ENCODE peak calls at places on chromosomes 7 and 10, in seven cellular contexts. M, Z, O, S, G, D and L are unnamed samples. For H3K4me1 and H3K9me3, the result is how much of the 10 kb centered on the place peaks cover.

GRCh38 chr7:56062382-56062781 is 1.7 kb upstream of the SUMF2 start:
- DNase-seq in M (no peak), Z (no peak), O (no peak), S (peak), G (no peak), D (peak), L (no peak)

GRCh38 chr7:22361795-22362194 is 4.8 kb upstream of the RAPGEF5 start:
- DNase-seq in M (no peak), Z (peak), O (no peak), S (no peak), G (no peak), D (peak), L (no peak)

GRCh38 chr10:35150335-35150734 is 23.7 kb downstream of the CREM start:
- DNase-seq in M (no peak), Z (no peak), O (no peak), S (no peak), G (no peak), D (no peak), L (no peak)

GRCh38 chr10:123772645-123773508 is 106.7 kb downstream of the GPR26 start:
- DNase-seq in M (no peak), Z (no peak), O (no peak), S (no peak), G (no peak), D (no peak), L (no peak)

GRCh38 chr10:110522365-110522988 is 24.8 kb downstream of the DUSP5 start:
- DNase-seq in M (no peak), Z (no peak), O (no peak), S (peak), G (no peak), D (peak), L (no peak)

GRCh38 chr7:83751217-83751616 is 102.3 kb upstream of the SEMA3E start:
- DNase-seq in M (no peak), Z (no peak), O (no peak), S (peak), G (no peak), D (peak), L (no peak)

GRCh38 chr10:22633528-22633927 is 80.8 kb downstream of the PIP4K2A start:
- DNase-seq in M (no peak), Z (no peak), O (no peak), S (no peak), G (no peak), D (no peak), L (no peak)

GRCh38 chr10:130301026-130301892 is 165.1 kb downstream of the GLRX3 start:
- DNase-seq in M (no peak), Z (no peak), O (no peak), S (no peak), G (no peak), D (peak), L (peak)

GRCh38 chr7:129607471-129608120 is 3.9 kb upstream of the NRF1 start:
- DNase-seq in M (peak), Z (no peak), O (peak), S (no peak), G (no peak), D (no peak), L (peak)

GRCh38 chr10:89252225-89252585 is 630 bp upstream of the LIPA start:
- DNase-seq in M (no peak), Z (no peak), O (no peak), S (no peak), G (no peak), D (no peak), L (no peak)

GRCh38 chr7:107966701-107967100 is 36.3 kb downstream of the LAMB1 start:
- DNase-seq in M (peak), Z (no peak), O (peak), S (peak), G (peak), D (peak), L (no peak)

GRCh38 chr10:70186090-70186489 is 15.8 kb upstream of the SAR1A start:
- DNase-seq in M (no peak), Z (no peak), O (no peak), S (no peak), G (no peak), D (no peak), L (no peak)

GRCh38 chr7:74364061-74364460 is 74.9 kb downstream of the CLIP2 start:
- DNase-seq in M (peak), Z (no peak), O (no peak), S (no peak), G (no peak), D (no peak), L (no peak)

GRCh38 chr7:98555403-98555802 is 61.7 kb upstream of the NPTX2 start:
- DNase-seq in M (no peak), Z (no peak), O (peak), S (no peak), G (no peak), D (no peak), L (no peak)

GRCh38 chr10:55449981-55450380 is 649.0 kb upstream of the PCDH15 start:
- DNase-seq in M (no peak), Z (no peak), O (no peak), S (no peak), G (no peak), D (no peak), L (no peak)

GRCh38 chr10:114905450-114905849 is 32.5 kb upstream of the TRUB1 start:
- DNase-seq in M (no peak), Z (no peak), O (no peak), S (peak), G (no peak), D (peak), L (no peak)

GRCh38 chr7:35992436-35992835 is 160.6 kb upstream of the EEPD1 start:
- DNase-seq in M (no peak), Z (no peak), O (no peak), S (no peak), G (no peak), D (no peak), L (no peak)

GRCh38 chr7:96837583-96837982 is 127.9 kb upstream of the SEM1 start:
- DNase-seq in M (no peak), Z (no peak), O (no peak), S (no peak), G (no peak), D (no peak), L (peak)

GRCh38 chr7:34277016-34277800 is 371.9 kb downstream of the BMPER start:
- DNase-seq in M (no peak), Z (no peak), O (no peak), S (peak), G (no peak), D (peak), L (no peak)

GRCh38 chr7:104192434-104192833 is 15.4 kb downstream of the ORC5 start:
- DNase-seq in M (no peak), Z (no peak), O (no peak), S (no peak), G (no peak), D (no peak), L (no peak)

GRCh38 chr10:15068802-15069201 is 19.8 kb downstream of the ACBD7 start:
- DNase-seq in M (no peak), Z (no peak), O (peak), S (peak), G (no peak), D (peak), L (no peak)

GRCh38 chr10:5540080-5540479 is 15.3 kb downstream of the CALML3 start:
- DNase-seq in M (no peak), Z (peak), O (no peak), S (no peak), G (no peak), D (no peak), L (no peak)

GRCh38 chr10:71806706-71807556 is 33.6 kb upstream of the VSIR start:
- DNase-seq in M (no peak), Z (no peak), O (no peak), S (no peak), G (no peak), D (no peak), L (no peak)

GRCh38 chr7:2028733-2029132 is 204.0 kb downstream of the MAD1L1 start:
- DNase-seq in M (no peak), Z (no peak), O (no peak), S (no peak), G (no peak), D (no peak), L (no peak)

GRCh38 chr7:90520484-90520883 is 51.0 kb downstream of the PTTG1IP2 start:
- DNase-seq in M (no peak), Z (no peak), O (peak), S (no peak), G (no peak), D (peak), L (no peak)

GRCh38 chr7:137003071-137003470 is 134.6 kb downstream of the CHRM2 start:
- DNase-seq in M (no peak), Z (no peak), O (no peak), S (no peak), G (no peak), D (no peak), L (no peak)

GRCh38 chr7:108002726-108003590 is at the start of gene LAMB1:
- DNase-seq in M (peak), Z (no peak), O (peak), S (peak), G (peak), D (peak), L (no peak)

GRCh38 chr10:99869581-99869980 is 87.1 kb downstream of the ABCC2 start:
- DNase-seq in M (no peak), Z (no peak), O (no peak), S (no peak), G (no peak), D (no peak), L (no peak)

GRCh38 chr7:92880212-92881090 is 44.1 kb upstream of the CDK6 start:
- DNase-seq in M (peak), Z (no peak), O (peak), S (no peak), G (no peak), D (no peak), L (no peak)

GRCh38 chr10:119282446-119282845 is 75.1 kb downstream of the GRK5 start:
- DNase-seq in M (no peak), Z (no peak), O (no peak), S (no peak), G (no peak), D (no peak), L (no peak)

GRCh38 chr10:21372651-21373410 is 152.7 kb downstream of the SKIDA1 start:
- DNase-seq in M (no peak), Z (no peak), O (peak), S (peak), G (no peak), D (peak), L (peak)

GRCh38 chr7:9869566-9869965 is 1104.1 kb upstream of the PHF14 start:
- DNase-seq in M (no peak), Z (no peak), O (no peak), S (no peak), G (no peak), D (no peak), L (no peak)

GRCh38 chr7:43621729-43622448 is 39.0 kb downstream of the STK17A start:
- DNase-seq in M (no peak), Z (no peak), O (no peak), S (no peak), G (no peak), D (peak), L (peak)

GRCh38 chr10:74922921-74923320 is 96.5 kb downstream of the KAT6B start:
- DNase-seq in M (no peak), Z (no peak), O (no peak), S (peak), G (no peak), D (peak), L (no peak)

GRCh38 chr10:74925716-74926115 is 99.3 kb downstream of the KAT6B start:
- DNase-seq in M (no peak), Z (no peak), O (no peak), S (no peak), G (no peak), D (no peak), L (no peak)

GRCh38 chr10:74926791-74927585 is 100.6 kb downstream of the KAT6B start:
- DNase-seq in M (no peak), Z (no peak), O (no peak), S (no peak), G (no peak), D (no peak), L (no peak)

GRCh38 chr10:74923556-74923955 is 97.2 kb downstream of the KAT6B start:
- DNase-seq in M (peak), Z (no peak), O (no peak), S (no peak), G (no peak), D (no peak), L (no peak)

GRCh38 chr10:74924251-74924954 is 98.0 kb downstream of the KAT6B start:
- DNase-seq in M (no peak), Z (no peak), O (peak), S (peak), G (no peak), D (peak), L (no peak)
- H3K4me1 ChIP-seq in M (under half), Z (under half), O (under half), S (half or more), G (under half), D (under half), L (under half)

GRCh38 chr7:37666026-37666780 is 17.4 kb upstream of the GPR141 start:
- DNase-seq in M (no peak), Z (no peak), O (peak), S (no peak), G (no peak), D (no peak), L (no peak)
- H3K27ac ChIP-seq in M (no peak), Z (no peak), O (peak), S (no peak), G (no peak), D (no peak), L (no peak)

GRCh38 chr7:99842926-99843325 is 15.1 kb downstream of the CYP3A43 start:
- DNase-seq in M (no peak), Z (no peak), O (no peak), S (no peak), G (no peak), D (no peak), L (no peak)

GRCh38 chr7:99837649-99838361 is 10.0 kb downstream of the CYP3A43 start:
- DNase-seq in M (no peak), Z (no peak), O (peak), S (no peak), G (no peak), D (no peak), L (no peak)

GRCh38 chr7:99839560-99840011 is 11.8 kb downstream of the CYP3A43 start:
- DNase-seq in M (peak), Z (no peak), O (peak), S (no peak), G (no peak), D (no peak), L (no peak)

GRCh38 chr7:99843808-99844207 is 16.0 kb downstream of the CYP3A43 start:
- DNase-seq in M (no peak), Z (no peak), O (no peak), S (no peak), G (no peak), D (peak), L (no peak)

DNA sequence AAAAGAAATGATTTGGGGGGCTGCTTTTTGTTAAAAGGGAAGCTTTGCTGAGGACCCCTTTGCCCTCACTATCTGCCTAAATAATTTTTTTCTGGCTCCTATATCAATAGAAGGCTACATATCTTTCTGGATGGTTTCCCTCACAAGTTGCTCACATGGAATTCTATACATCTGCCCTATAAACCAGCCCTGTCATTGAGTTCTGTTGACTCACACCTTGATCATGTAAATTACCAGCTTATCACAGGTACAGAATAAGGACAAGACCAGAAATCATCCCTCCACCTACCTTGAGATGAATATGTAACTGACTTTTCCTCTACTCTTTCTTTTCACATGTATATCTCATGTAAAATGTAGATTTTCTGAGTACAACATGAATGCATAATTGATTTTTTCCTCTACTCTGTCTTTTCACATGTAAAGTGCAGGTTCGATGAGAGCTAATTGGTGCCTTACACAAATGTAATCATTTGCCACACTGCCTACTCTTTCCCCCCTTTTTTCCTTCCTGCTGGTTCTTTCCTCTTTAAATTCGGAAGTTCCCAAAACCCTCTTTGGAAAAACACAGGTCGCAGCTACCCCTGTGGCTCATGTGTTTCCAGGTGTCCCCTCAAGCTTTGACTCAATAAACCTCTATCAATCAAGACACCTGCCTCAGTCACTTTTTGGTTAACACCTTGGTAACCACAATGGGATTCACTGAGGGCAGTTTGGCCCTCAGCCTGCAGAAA is 12.5 kb downstream of the CYP3A43 start:
- DNase-seq in M (no peak), Z (no peak), O (no peak), S (no peak), G (no peak), D (no peak), L (no peak)
- H3K9me3 ChIP-seq in M (under half), Z (under half), O (under half), S (under half), G (under half), D (under half), L (under half)

GRCh38 chr7:123637203-123637602 is 18.5 kb upstream of the LMOD2 start:
- DNase-seq in M (no peak), Z (no peak), O (no peak), S (no peak), G (no peak), D (no peak), L (no peak)
- H3K4me1 ChIP-seq in M (under half), Z (under half), O (under half), S (under half), G (under half), D (under half), L (under half)

GRCh38 chr7:100963386-100963785 is 6.0 kb upstream of the MUC12 start:
- DNase-seq in M (no peak), Z (no peak), O (no peak), S (no peak), G (no peak), D (no peak), L (no peak)

GRCh38 chr7:100965051-100965722 is 4.2 kb upstream of the MUC12 start:
- DNase-seq in M (peak), Z (no peak), O (no peak), S (no peak), G (no peak), D (no peak), L (no peak)

GRCh38 chr7:100963874-100964273 is 5.5 kb upstream of the MUC12 start:
- DNase-seq in M (no peak), Z (no peak), O (no peak), S (no peak), G (no peak), D (no peak), L (no peak)

GRCh38 chr7:100965723-100966541 is 3.4 kb upstream of the MUC12 start:
- DNase-seq in M (peak), Z (peak), O (peak), S (no peak), G (peak), D (peak), L (peak)

DNA sequence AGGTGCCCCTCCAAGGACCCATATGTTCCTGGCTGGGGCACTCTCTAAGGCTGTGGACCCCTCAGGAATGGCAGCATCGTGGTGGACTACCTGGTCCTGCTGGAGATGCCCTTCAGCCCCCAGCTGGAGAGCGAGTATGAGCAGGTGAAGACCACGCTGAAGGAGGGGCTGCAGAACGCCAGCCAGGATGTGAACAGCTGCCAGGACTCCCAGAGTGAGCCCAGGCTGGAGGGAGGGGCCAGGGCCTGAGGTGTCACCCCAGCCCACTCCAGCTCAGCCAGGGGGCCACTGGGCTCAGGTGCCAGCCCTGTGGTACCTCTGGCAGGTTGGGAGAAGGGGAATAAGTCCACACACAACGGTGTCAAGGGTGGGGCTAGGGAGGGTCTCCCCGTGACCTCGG is 4.7 kb upstream of the MUC12 start:
- DNase-seq in M (peak), Z (no peak), O (no peak), S (no peak), G (no peak), D (no peak), L (no peak)
- H3K27ac ChIP-seq in M (no peak), Z (no peak), O (no peak), S (no peak), G (no peak), D (no peak), L (no peak)

DNA sequence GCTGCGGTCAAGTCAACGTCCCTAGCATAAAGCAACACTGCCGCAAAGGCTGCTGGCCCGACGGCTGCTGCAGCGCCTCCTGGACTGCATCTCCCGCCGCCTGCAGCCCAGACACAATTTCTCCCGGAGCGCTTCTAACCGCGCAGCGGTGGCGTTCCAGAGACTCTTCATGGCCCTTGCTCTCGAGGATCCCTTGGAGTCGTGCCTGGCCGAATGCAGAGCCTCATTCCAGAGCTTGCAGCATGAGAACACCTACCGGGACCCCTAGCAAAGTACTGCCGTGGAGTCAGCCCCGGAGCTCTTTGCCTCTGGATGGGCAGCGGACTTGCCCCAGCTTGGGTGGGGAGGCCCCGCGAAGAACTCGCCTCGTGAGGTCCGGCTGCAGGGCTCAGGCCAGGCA is 79.7 kb upstream of the ZNF32 start:
- DNase-seq in M (no peak), Z (no peak), O (no peak), S (no peak), G (no peak), D (no peak), L (no peak)
- H3K9me3 ChIP-seq in M (under half), Z (under half), O (under half), S (under half), G (under half), D (under half), L (under half)